ENCODE peak calls at places on chromosomes 12 and 14, in nine cellular contexts. One of them, this sample, is unnamed.

GRCh38 chr14:88129306-88130056 is 124.5 kb downstream of the GPR65 start:
- DNase-seq in pancreas: no peak
- DNase-seq in ovary: no peak
- DNase-seq in tibial artery: peak; percentile 24
- DNase-seq in foreskin fibroblast: peak; percentile 82
- DNase-seq in GM06990: no peak
- DNase-seq in neural crest cell: no peak
- DNase-seq in activated T-helper 1 cell treated with Interleukin-2 at 50 U/mL for 16 hours: no peak
- DNase-seq in stimulated activated CD4-positive, alpha-beta T cell treated with anti-CD3 and anti-CD28 coated beads, Interleukin-2, amount 100 ng/mL, for 24 hours: no peak
- DNase-seq in this sample: no peak

GRCh38 chr12:15662983-15663659 is 126.1 kb downstream of the EPS8 start:
- DNase-seq in GM06990: no peak
- DNase-seq in stimulated activated CD4-positive, alpha-beta T cell treated with anti-CD3 and anti-CD28 coated beads, Interleukin-2, amount 100 ng/mL, for 24 hours: no peak
- DNase-seq in foreskin fibroblast: no peak
- DNase-seq in activated T-helper 1 cell treated with Interleukin-2 at 50 U/mL for 16 hours: no peak
- DNase-seq in neural crest cell: no peak
- DNase-seq in ovary: no peak
- DNase-seq in pancreas: no peak
- DNase-seq in tibial artery: no peak
- DNase-seq in this sample: no peak

GRCh38 chr14:68596701-68597100 is 196.2 kb downstream of the ZFP36L1 start:
- DNase-seq in stimulated activated CD4-positive, alpha-beta T cell treated with anti-CD3 and anti-CD28 coated beads, Interleukin-2, amount 100 ng/mL, for 24 hours: no peak
- DNase-seq in GM06990: no peak
- DNase-seq in foreskin fibroblast: no peak
- DNase-seq in tibial artery: no peak
- DNase-seq in ovary: no peak
- DNase-seq in pancreas: peak; percentile 87
- DNase-seq in activated T-helper 1 cell treated with Interleukin-2 at 50 U/mL for 16 hours: no peak
- DNase-seq in neural crest cell: no peak
- DNase-seq in this sample: no peak

GRCh38 chr14:69693823-69694729 is 72.9 kb upstream of the SRSF5 start:
- DNase-seq in ovary: peak; percentile 65
- DNase-seq in GM06990: no peak
- DNase-seq in stimulated activated CD4-positive, alpha-beta T cell treated with anti-CD3 and anti-CD28 coated beads, Interleukin-2, amount 100 ng/mL, for 24 hours: no peak
- DNase-seq in pancreas: peak; percentile 79
- DNase-seq in tibial artery: no peak
- DNase-seq in neural crest cell: no peak
- DNase-seq in activated T-helper 1 cell treated with Interleukin-2 at 50 U/mL for 16 hours: no peak
- DNase-seq in foreskin fibroblast: peak; percentile 17
- DNase-seq in this sample: no peak

GRCh38 chr12:56590237-56590830 is 39.8 kb downstream of the BAZ2A start:
- DNase-seq in tibial artery: no peak
- DNase-seq in ovary: no peak
- DNase-seq in foreskin fibroblast: peak; percentile 43
- DNase-seq in stimulated activated CD4-positive, alpha-beta T cell treated with anti-CD3 and anti-CD28 coated beads, Interleukin-2, amount 100 ng/mL, for 24 hours: no peak
- DNase-seq in activated T-helper 1 cell treated with Interleukin-2 at 50 U/mL for 16 hours: no peak
- DNase-seq in GM06990: no peak
- DNase-seq in pancreas: no peak
- DNase-seq in neural crest cell: no peak
- DNase-seq in this sample: no peak

GRCh38 chr14:104390941-104391901 is 188.3 kb upstream of the C14orf180 start:
- DNase-seq in activated T-helper 1 cell treated with Interleukin-2 at 50 U/mL for 16 hours: no peak
- DNase-seq in tibial artery: peak; percentile 9
- DNase-seq in ovary: no peak
- DNase-seq in GM06990: no peak
- DNase-seq in neural crest cell: no peak
- DNase-seq in foreskin fibroblast: no peak
- DNase-seq in pancreas: no peak
- DNase-seq in stimulated activated CD4-positive, alpha-beta T cell treated with anti-CD3 and anti-CD28 coated beads, Interleukin-2, amount 100 ng/mL, for 24 hours: peak; percentile 18
- DNase-seq in this sample: no peak

GRCh38 chr14:98210045-98210678 is 1061.8 kb downstream of the BCL11B start:
- DNase-seq in GM06990: no peak
- DNase-seq in stimulated activated CD4-positive, alpha-beta T cell treated with anti-CD3 and anti-CD28 coated beads, Interleukin-2, amount 100 ng/mL, for 24 hours: peak; percentile 54
- DNase-seq in tibial artery: no peak
- DNase-seq in pancreas: no peak
- DNase-seq in foreskin fibroblast: no peak
- DNase-seq in neural crest cell: no peak
- DNase-seq in ovary: no peak
- DNase-seq in activated T-helper 1 cell treated with Interleukin-2 at 50 U/mL for 16 hours: peak; percentile 40
- DNase-seq in this sample: no peak

GRCh38 chr14:39372656-39373055 is 59.6 kb downstream of the FBXO33 start:
- DNase-seq in pancreas: no peak
- DNase-seq in GM06990: no peak
- DNase-seq in tibial artery: no peak
- DNase-seq in stimulated activated CD4-positive, alpha-beta T cell treated with anti-CD3 and anti-CD28 coated beads, Interleukin-2, amount 100 ng/mL, for 24 hours: no peak
- DNase-seq in foreskin fibroblast: peak; percentile 62
- DNase-seq in ovary: no peak
- DNase-seq in activated T-helper 1 cell treated with Interleukin-2 at 50 U/mL for 16 hours: no peak
- DNase-seq in neural crest cell: no peak
- DNase-seq in this sample: no peak

GRCh38 chr14:20365928-20366327 is 22.5 kb downstream of the PARP2 start:
- DNase-seq in tibial artery: no peak
- DNase-seq in activated T-helper 1 cell treated with Interleukin-2 at 50 U/mL for 16 hours: no peak
- DNase-seq in pancreas: no peak
- DNase-seq in stimulated activated CD4-positive, alpha-beta T cell treated with anti-CD3 and anti-CD28 coated beads, Interleukin-2, amount 100 ng/mL, for 24 hours: no peak
- DNase-seq in ovary: no peak
- DNase-seq in foreskin fibroblast: no peak
- DNase-seq in neural crest cell: no peak
- DNase-seq in GM06990: no peak
- DNase-seq in this sample: no peak

GRCh38 chr14:92930737-92931602 is 8.0 kb downstream of the CHGA start:
- DNase-seq in activated T-helper 1 cell treated with Interleukin-2 at 50 U/mL for 16 hours: no peak
- DNase-seq in pancreas: no peak
- DNase-seq in GM06990: no peak
- DNase-seq in ovary: no peak
- DNase-seq in stimulated activated CD4-positive, alpha-beta T cell treated with anti-CD3 and anti-CD28 coated beads, Interleukin-2, amount 100 ng/mL, for 24 hours: no peak
- DNase-seq in tibial artery: no peak
- DNase-seq in foreskin fibroblast: peak; percentile 77
- DNase-seq in neural crest cell: no peak
- DNase-seq in this sample: no peak

GRCh38 chr12:38934696-38935095 is 29.3 kb upstream of the CPNE8 start:
- DNase-seq in activated T-helper 1 cell treated with Interleukin-2 at 50 U/mL for 16 hours: no peak
- DNase-seq in neural crest cell: no peak
- DNase-seq in ovary: no peak
- DNase-seq in stimulated activated CD4-positive, alpha-beta T cell treated with anti-CD3 and anti-CD28 coated beads, Interleukin-2, amount 100 ng/mL, for 24 hours: no peak
- DNase-seq in tibial artery: no peak
- DNase-seq in foreskin fibroblast: no peak
- DNase-seq in pancreas: no peak
- DNase-seq in GM06990: no peak
- DNase-seq in this sample: no peak

GRCh38 chr14:40100544-40101196 is 668.4 kb upstream of the FBXO33 start:
- DNase-seq in activated T-helper 1 cell treated with Interleukin-2 at 50 U/mL for 16 hours: no peak
- DNase-seq in stimulated activated CD4-positive, alpha-beta T cell treated with anti-CD3 and anti-CD28 coated beads, Interleukin-2, amount 100 ng/mL, for 24 hours: no peak
- DNase-seq in pancreas: no peak
- DNase-seq in GM06990: no peak
- DNase-seq in neural crest cell: no peak
- DNase-seq in tibial artery: no peak
- DNase-seq in foreskin fibroblast: no peak
- DNase-seq in ovary: no peak
- DNase-seq in this sample: no peak

GRCh38 chr12:26789731-26790644 is 43.0 kb downstream of the ITPR2 start:
- DNase-seq in tibial artery: no peak
- DNase-seq in stimulated activated CD4-positive, alpha-beta T cell treated with anti-CD3 and anti-CD28 coated beads, Interleukin-2, amount 100 ng/mL, for 24 hours: no peak
- DNase-seq in neural crest cell: no peak
- DNase-seq in activated T-helper 1 cell treated with Interleukin-2 at 50 U/mL for 16 hours: no peak
- DNase-seq in pancreas: no peak
- DNase-seq in GM06990: no peak
- DNase-seq in ovary: no peak
- DNase-seq in foreskin fibroblast: peak; percentile 81
- DNase-seq in this sample: no peak

GRCh38 chr14:94124582-94125377 is 4.6 kb downstream of the IFI27L2 start:
- DNase-seq in pancreas: no peak
- DNase-seq in GM06990: no peak
- DNase-seq in activated T-helper 1 cell treated with Interleukin-2 at 50 U/mL for 16 hours: no peak
- DNase-seq in stimulated activated CD4-positive, alpha-beta T cell treated with anti-CD3 and anti-CD28 coated beads, Interleukin-2, amount 100 ng/mL, for 24 hours: no peak
- DNase-seq in foreskin fibroblast: no peak
- DNase-seq in tibial artery: no peak
- DNase-seq in ovary: no peak
- DNase-seq in neural crest cell: no peak
- DNase-seq in this sample: no peak

GRCh38 chr14:65387628-65388027 is 24.9 kb upstream of the FUT8 start:
- DNase-seq in GM06990: no peak
- DNase-seq in activated T-helper 1 cell treated with Interleukin-2 at 50 U/mL for 16 hours: no peak
- DNase-seq in foreskin fibroblast: no peak
- DNase-seq in pancreas: no peak
- DNase-seq in ovary: no peak
- DNase-seq in stimulated activated CD4-positive, alpha-beta T cell treated with anti-CD3 and anti-CD28 coated beads, Interleukin-2, amount 100 ng/mL, for 24 hours: no peak
- DNase-seq in neural crest cell: no peak
- DNase-seq in tibial artery: no peak
- DNase-seq in this sample: no peak

This sample was measured in iPS DF 19.7.